ENCODE peak calls at places on chromosome 7, in six cellular contexts. One of them, this sample, is unnamed.

GRCh38 chr7:152313879-152314604 is 121.8 kb downstream of the KMT2C start:
- DNase-seq in psoas muscle: no peak
- DNase-seq in SJCRH30: peak; percentile 56
- DNase-seq in small intestine: peak; percentile 81
- DNase-seq in ovary: no peak
- DNase-seq in mesendoderm: no peak
- DNase-seq in this sample: no peak

GRCh38 chr7:41255716-41256115 is 447.2 kb downstream of the INHBA start:
- DNase-seq in psoas muscle: no peak
- DNase-seq in SJCRH30: no peak
- DNase-seq in small intestine: no peak
- DNase-seq in ovary: no peak
- DNase-seq in mesendoderm: no peak
- DNase-seq in this sample: no peak

GRCh38 chr7:50397971-50398324 is 52.2 kb downstream of the FIGNL1 start:
- DNase-seq in psoas muscle: no peak
- DNase-seq in SJCRH30: no peak
- DNase-seq in small intestine: no peak
- DNase-seq in ovary: no peak
- DNase-seq in mesendoderm: no peak
- DNase-seq in this sample: no peak

GRCh38 chr7:82319674-82320118 is 123.9 kb downstream of the CACNA2D1 start:
- DNase-seq in psoas muscle: peak; percentile 94
- DNase-seq in SJCRH30: peak; percentile 80
- DNase-seq in small intestine: peak; percentile 18
- DNase-seq in ovary: peak; percentile 70
- DNase-seq in mesendoderm: peak; percentile 30
- DNase-seq in this sample: no peak

GRCh38 chr7:81691199-81691821 is 78.5 kb downstream of the HGF start:
- DNase-seq in psoas muscle: no peak
- DNase-seq in SJCRH30: no peak
- DNase-seq in small intestine: no peak
- DNase-seq in ovary: no peak
- DNase-seq in mesendoderm: no peak
- DNase-seq in this sample: no peak

GRCh38 chr7:2633538-2634264 is 1.9 kb downstream of the TTYH3 start:
- DNase-seq in psoas muscle: peak; percentile 74
- DNase-seq in SJCRH30: peak; percentile 71
- DNase-seq in small intestine: no peak
- DNase-seq in ovary: peak; percentile 44
- DNase-seq in mesendoderm: peak; percentile 75
- DNase-seq in this sample: no peak

GRCh38 chr7:142089035-142089434 is 22.5 kb upstream of the MGAM2 start:
- DNase-seq in psoas muscle: no peak
- DNase-seq in SJCRH30: no peak
- DNase-seq in small intestine: no peak
- DNase-seq in ovary: no peak
- DNase-seq in mesendoderm: peak; percentile 6
- DNase-seq in this sample: no peak

GRCh38 chr7:4057289-4057616 is 624.8 kb upstream of the FOXK1 start:
- DNase-seq in psoas muscle: no peak
- DNase-seq in SJCRH30: no peak
- DNase-seq in small intestine: no peak
- DNase-seq in ovary: no peak
- DNase-seq in mesendoderm: no peak
- DNase-seq in this sample: no peak

GRCh38 chr7:43522406-43523156 is 60.3 kb upstream of the STK17A start:
- DNase-seq in psoas muscle: no peak
- DNase-seq in SJCRH30: peak; percentile 10
- DNase-seq in small intestine: no peak
- DNase-seq in ovary: no peak
- DNase-seq in mesendoderm: peak; percentile 53
- DNase-seq in this sample: no peak

GRCh38 chr7:138015096-138015495 is 13.2 kb upstream of the CREB3L2 start:
- DNase-seq in psoas muscle: no peak
- DNase-seq in SJCRH30: no peak
- DNase-seq in small intestine: no peak
- DNase-seq in ovary: no peak
- DNase-seq in mesendoderm: no peak
- DNase-seq in this sample: no peak

GRCh38 chr7:94087664-94088352 is 83.7 kb upstream of the BET1 start:
- DNase-seq in psoas muscle: no peak
- DNase-seq in SJCRH30: peak; percentile 40
- DNase-seq in small intestine: peak; percentile 73
- DNase-seq in ovary: peak; percentile 20
- DNase-seq in mesendoderm: peak; percentile 82
- DNase-seq in this sample: peak; percentile 48

GRCh38 chr7:26051021-26051420 is 101.0 kb upstream of the NFE2L3 start:
- DNase-seq in psoas muscle: no peak
- DNase-seq in SJCRH30: no peak
- DNase-seq in small intestine: no peak
- DNase-seq in ovary: no peak
- DNase-seq in mesendoderm: no peak
- DNase-seq in this sample: no peak

GRCh38 chr7:29336851-29337627 is 142.5 kb downstream of the CHN2 start:
- DNase-seq in psoas muscle: no peak
- DNase-seq in SJCRH30: peak; percentile 56
- DNase-seq in small intestine: peak; percentile 28
- DNase-seq in ovary: no peak
- DNase-seq in mesendoderm: no peak
- DNase-seq in this sample: no peak
- H3K4me3 ChIP-seq in psoas muscle: no peak overlapping the region
- H3K4me3 ChIP-seq in SJCRH30: no peak overlapping the region
- H3K4me3 ChIP-seq in small intestine: no peak overlapping the region
- H3K4me3 ChIP-seq in ovary: no peak overlapping the region
- H3K4me3 ChIP-seq in mesendoderm: no peak overlapping the region
- H3K4me3 ChIP-seq in this sample: no peak overlapping the region

DNA sequence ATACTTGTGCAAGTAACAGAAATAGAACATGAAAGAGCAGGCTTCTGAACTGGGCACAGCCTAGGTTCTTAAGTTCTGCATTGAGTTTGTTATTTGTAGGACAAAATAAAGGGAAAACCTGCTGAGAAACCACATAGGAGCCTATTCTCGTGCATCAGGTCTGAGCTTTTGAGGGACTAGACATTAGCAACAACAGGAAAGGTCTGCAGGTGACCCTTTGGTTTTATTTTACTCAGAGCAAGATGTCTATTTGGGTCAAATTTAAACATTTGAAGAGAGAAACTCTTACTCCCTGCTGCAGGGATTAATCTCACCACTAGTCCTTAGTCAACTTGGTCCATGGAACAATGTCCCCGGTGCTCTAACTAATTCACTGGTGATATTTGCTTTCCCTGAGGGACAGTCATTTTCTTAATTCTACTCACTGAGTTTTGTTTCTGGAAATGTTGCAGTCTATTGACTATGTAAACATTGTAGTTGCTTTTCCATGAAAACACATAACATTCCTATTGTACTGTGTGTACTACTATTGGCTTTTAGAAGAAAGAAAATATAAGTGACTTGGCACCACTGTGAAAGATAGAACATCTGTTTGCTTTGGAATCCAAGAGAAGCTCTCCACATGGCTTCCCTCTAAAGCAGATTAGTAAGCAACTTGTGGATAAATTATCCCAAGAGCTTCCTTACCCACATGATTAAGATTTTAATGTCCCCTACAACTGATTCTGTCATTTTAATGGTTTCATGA is 108.2 kb downstream of the CHRM2 start:
- DNase-seq in psoas muscle: no peak
- DNase-seq in SJCRH30: no peak
- DNase-seq in small intestine: no peak
- DNase-seq in ovary: no peak
- DNase-seq in mesendoderm: no peak
- DNase-seq in this sample: no peak
- H3K27ac ChIP-seq in psoas muscle: no peak overlapping the region
- H3K27ac ChIP-seq in SJCRH30: no peak overlapping the region
- H3K27ac ChIP-seq in small intestine: no peak overlapping the region
- H3K27ac ChIP-seq in ovary: no peak overlapping the region
- H3K27ac ChIP-seq in mesendoderm: no peak overlapping the region
- H3K27ac ChIP-seq in this sample: no peak overlapping the region

GRCh38 chr7:45888993-45889366 is 692 bp downstream of the IGFBP1 start:
- DNase-seq in psoas muscle: no peak
- DNase-seq in SJCRH30: no peak
- DNase-seq in small intestine: no peak
- DNase-seq in ovary: no peak
- DNase-seq in mesendoderm: peak; percentile 34
- DNase-seq in this sample: no peak
- H3K4me3 ChIP-seq in psoas muscle: peak overlapping the region; percentile 34
- H3K4me3 ChIP-seq in SJCRH30: no peak overlapping the region
- H3K4me3 ChIP-seq in small intestine: no peak overlapping the region
- H3K4me3 ChIP-seq in ovary: peak overlapping the region; percentile 26
- H3K4me3 ChIP-seq in mesendoderm: no peak overlapping the region
- H3K4me3 ChIP-seq in this sample: peak overlapping the region; percentile 40

DNA sequence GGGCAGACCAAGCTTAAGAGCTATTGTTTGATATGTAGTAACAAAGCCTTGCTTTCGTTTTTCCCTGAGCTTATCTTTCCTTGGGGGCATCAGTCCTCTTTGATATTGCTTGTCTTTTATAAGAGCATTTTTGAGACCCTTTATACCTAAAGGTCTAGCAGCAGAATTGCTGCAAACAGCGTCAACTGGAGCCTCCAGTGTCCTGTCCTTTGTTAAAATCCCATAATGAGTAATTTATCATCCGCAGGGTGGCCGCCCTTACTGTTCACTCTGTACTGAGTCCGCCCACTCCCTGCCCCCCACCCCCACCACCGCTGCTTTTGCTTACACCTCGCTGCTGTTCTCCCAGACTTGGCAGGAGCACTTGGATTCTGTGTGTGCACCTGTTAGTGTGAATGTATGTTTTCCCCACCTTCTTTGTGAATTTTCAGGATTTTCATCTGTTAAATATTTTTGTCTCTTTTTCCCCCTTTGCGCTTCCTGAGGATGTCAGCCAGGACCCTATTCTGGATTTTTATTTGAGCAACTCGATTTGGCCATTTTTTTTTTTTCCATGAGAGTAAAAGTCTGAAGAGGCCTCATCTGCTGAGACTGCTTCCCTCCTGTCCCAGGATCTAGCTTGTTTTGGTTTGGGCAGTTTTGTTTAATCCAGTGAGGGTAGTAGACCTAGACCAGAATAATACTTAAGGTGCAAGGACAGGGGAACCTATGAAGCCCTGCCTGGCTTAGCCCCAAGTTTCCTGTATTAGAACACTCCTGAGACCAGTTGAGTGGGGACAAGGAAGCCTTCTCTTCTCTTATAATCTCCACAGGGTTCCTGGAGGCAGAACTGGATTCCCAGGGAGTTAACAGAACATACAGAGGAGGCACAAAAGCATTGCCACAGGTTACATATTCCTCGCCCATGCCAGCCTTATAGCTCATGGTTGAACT is 8.1 kb downstream of the AGFG2 start:
- DNase-seq in psoas muscle: no peak
- DNase-seq in SJCRH30: no peak
- DNase-seq in small intestine: no peak
- DNase-seq in ovary: peak; percentile 46
- DNase-seq in mesendoderm: no peak
- DNase-seq in this sample: no peak
- H3K27ac ChIP-seq in psoas muscle: peak overlapping the region; percentile 71
- H3K27ac ChIP-seq in SJCRH30: no peak overlapping the region
- H3K27ac ChIP-seq in small intestine: peak overlapping the region; percentile 85
- H3K27ac ChIP-seq in ovary: peak overlapping the region; percentile 82
- H3K27ac ChIP-seq in mesendoderm: peak overlapping the region; percentile 55
- H3K27ac ChIP-seq in this sample: no peak overlapping the region

DNA sequence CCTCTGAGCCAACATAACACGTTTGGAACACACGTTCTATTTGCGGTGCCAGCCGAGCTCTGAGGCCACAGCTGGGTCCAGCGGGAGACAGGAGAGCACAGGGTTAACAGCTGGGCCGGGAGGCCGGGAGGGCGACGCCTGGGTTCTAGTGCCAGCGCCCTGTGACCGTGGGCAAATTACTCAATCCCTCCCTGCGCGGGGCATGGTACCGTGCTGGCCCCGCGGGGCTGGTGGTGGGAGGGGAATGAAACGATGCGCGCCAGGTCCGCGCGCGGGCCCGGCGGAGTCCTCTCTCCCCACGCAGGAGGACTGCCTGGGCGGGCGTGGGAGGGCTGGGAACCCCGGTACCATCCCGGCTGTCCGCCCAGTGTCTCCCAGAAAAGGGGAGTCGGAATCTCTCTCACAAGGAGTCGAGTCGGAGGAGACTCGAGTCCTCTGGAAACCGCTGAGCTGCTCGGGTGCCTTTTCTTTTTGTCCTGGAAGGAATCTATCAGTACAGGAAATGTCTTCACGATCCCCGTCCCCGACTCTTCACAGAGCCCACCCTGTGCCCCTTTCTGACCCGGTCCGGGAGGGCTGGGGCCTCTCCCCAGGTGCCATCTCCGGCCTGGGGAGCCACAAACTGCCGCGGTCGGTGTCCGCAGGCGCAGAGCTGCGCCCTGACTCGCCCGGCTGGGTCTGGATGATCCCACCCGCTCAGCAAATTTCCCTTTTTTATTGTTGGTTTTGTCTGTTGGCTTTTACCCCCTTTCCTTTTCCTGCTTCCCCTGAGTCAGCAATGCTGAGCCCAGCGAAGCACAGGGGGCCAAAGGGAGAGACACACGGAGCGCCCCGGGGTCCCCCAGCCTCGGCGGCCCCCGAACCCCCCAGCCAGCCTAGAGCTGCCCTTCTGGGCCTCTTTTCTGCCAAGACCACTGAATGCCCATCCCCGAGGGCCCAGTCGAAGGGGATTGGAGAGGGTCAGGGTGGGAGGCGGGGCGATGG is 30.7 kb downstream of the LEP start:
- DNase-seq in psoas muscle: no peak
- DNase-seq in SJCRH30: no peak
- DNase-seq in small intestine: no peak
- DNase-seq in ovary: peak; percentile 35
- DNase-seq in mesendoderm: no peak
- DNase-seq in this sample: no peak
- H3K4me3 ChIP-seq in psoas muscle: peak overlapping the region; percentile 46
- H3K4me3 ChIP-seq in SJCRH30: no peak overlapping the region
- H3K4me3 ChIP-seq in small intestine: no peak overlapping the region
- H3K4me3 ChIP-seq in ovary: peak overlapping the region; percentile 14
- H3K4me3 ChIP-seq in mesendoderm: no peak overlapping the region
- H3K4me3 ChIP-seq in this sample: no peak overlapping the region

GRCh38 chr7:79211724-79212123 is 241.7 kb downstream of the MAGI2 start:
- DNase-seq in psoas muscle: no peak
- DNase-seq in SJCRH30: no peak
- DNase-seq in small intestine: no peak
- DNase-seq in ovary: no peak
- DNase-seq in mesendoderm: no peak
- DNase-seq in this sample: no peak
- H3K27ac ChIP-seq in psoas muscle: no peak overlapping the region
- H3K27ac ChIP-seq in SJCRH30: no peak overlapping the region
- H3K27ac ChIP-seq in small intestine: no peak overlapping the region
- H3K27ac ChIP-seq in ovary: no peak overlapping the region
- H3K27ac ChIP-seq in mesendoderm: no peak overlapping the region
- H3K27ac ChIP-seq in this sample: no peak overlapping the region